ENCODE peak calls at places on chromosomes 2 and 18, in four cellular contexts. Y is mucosa of descending colon, E is PC-9, J is HFF-Myc. C is an unnamed sample.

GRCh38 chr2:21183306-21183705 is 59.5 kb downstream of the TDRD15 start:
- DNase-seq in J (no peak), E (no peak), Y (no peak), C (no peak)

GRCh38 chr2:28408764-28409599 is 16.3 kb downstream of the FOSL2 start:
- DNase-seq in J (no peak), E (peak), Y (peak), C (no peak)

GRCh38 chr2:60496976-60497375 is 56.5 kb downstream of the BCL11A start:
- DNase-seq in Y (no peak), J (no peak), E (no peak), C (no peak)

GRCh38 chr18:49206717-49207116 is 253.7 kb downstream of the DYM start:
- DNase-seq in J (no peak), E (no peak), Y (no peak), C (no peak)

GRCh38 chr2:174902491-174903242 is 102.5 kb downstream of the CHN1 start:
- DNase-seq in J (peak), E (peak), Y (no peak), C (no peak)

GRCh38 chr2:12076810-12077209 is 330.4 kb downstream of the LPIN1 start:
- DNase-seq in Y (no peak), J (no peak), E (no peak), C (no peak)

GRCh38 chr2:221304916-221305315 is 267.2 kb downstream of the EPHA4 start:
- DNase-seq in J (no peak), E (no peak), Y (no peak), C (no peak)

GRCh38 chr2:234075947-234076346 is 25.4 kb downstream of the SPP2 start:
- DNase-seq in J (no peak), E (no peak), Y (no peak), C (no peak)

GRCh38 chr2:150191349-150191748 is 296.1 kb downstream of the RND3 start:
- DNase-seq in Y (no peak), J (peak), E (no peak), C (no peak)

GRCh38 chr2:47230418-47230817 is 75.3 kb upstream of the STPG4 start:
- DNase-seq in E (peak), J (no peak), Y (no peak), C (no peak)

GRCh38 chr18:57846258-57846657 is 43.1 kb upstream of the ATP8B1 start:
- DNase-seq in J (no peak), Y (no peak), E (peak), C (no peak)

GRCh38 chr2:238434846-238435751 is 8.4 kb downstream of the ASB1 start:
- DNase-seq in J (no peak), Y (no peak), E (no peak), C (no peak)

GRCh38 chr2:62774555-62775366 is 69.2 kb downstream of the EHBP1 start:
- DNase-seq in Y (no peak), E (peak), J (peak), C (peak)

GRCh38 chr2:68438455-68439303 is 28.4 kb downstream of the FBXO48 start:
- DNase-seq in E (no peak), Y (no peak), J (no peak), C (peak)

GRCh38 chr2:166270376-166270775 is 105.4 kb downstream of the SCN9A start:
- DNase-seq in E (no peak), J (no peak), Y (no peak), C (no peak)

GRCh38 chr2:8821276-8822217 is 15.9 kb downstream of the KIDINS220 start:
- DNase-seq in J (no peak), E (no peak), Y (no peak), C (no peak)

GRCh38 chr2:181686566-181687185 is 6.4 kb upstream of the NEUROD1 start:
- DNase-seq in J (no peak), Y (no peak), E (no peak), C (no peak)

GRCh38 chr2:44543773-44544725 is 182.3 kb downstream of the CAMKMT start:
- DNase-seq in E (peak), Y (no peak), J (no peak), C (no peak)

GRCh38 chr2:189086710-189087109 is 92.9 kb downstream of the COL5A2 start:
- DNase-seq in Y (no peak), E (no peak), J (peak), C (no peak)

GRCh38 chr18:21093133-21093532 is 18.5 kb downstream of the ROCK1 start:
- DNase-seq in Y (no peak), J (no peak), E (no peak), C (no peak)

GRCh38 chr2:160419776-160420521 is 73.7 kb downstream of the RBMS1 start:
- DNase-seq in E (no peak), J (no peak), Y (no peak), C (no peak)

GRCh38 chr2:32168513-32168912 is 2.8 kb downstream of the SLC30A6 start:
- DNase-seq in E (no peak), Y (no peak), J (no peak), C (peak)

GRCh38 chr2:111669928-111670695 is 213.9 kb downstream of the ANAPC1 start:
- DNase-seq in E (no peak), J (no peak), Y (no peak), C (no peak)

GRCh38 chr2:26172866-26173595 is at the start of gene GAREM2:
- DNase-seq in E (no peak), Y (no peak), J (no peak), C (no peak)

GRCh38 chr2:230330206-230330605 is 3.2 kb downstream of the SP140L start:
- DNase-seq in J (no peak), Y (no peak), E (no peak), C (no peak)

GRCh38 chr2:161136194-161136593 is 24.0 kb upstream of the TANK start:
- DNase-seq in Y (no peak), E (no peak), J (no peak), C (no peak)

GRCh38 chr18:57856128-57856527 is 53.0 kb upstream of the ATP8B1 start:
- DNase-seq in J (no peak), Y (no peak), E (no peak), C (no peak)

GRCh38 chr2:171793691-171794678 is 100.1 kb downstream of the SLC25A12 start:
- DNase-seq in E (no peak), Y (no peak), J (no peak), C (peak)

GRCh38 chr18:8744038-8744437 is 38.7 kb downstream of the MTCL1 start:
- DNase-seq in Y (no peak), E (no peak), J (no peak), C (no peak)

DNA sequence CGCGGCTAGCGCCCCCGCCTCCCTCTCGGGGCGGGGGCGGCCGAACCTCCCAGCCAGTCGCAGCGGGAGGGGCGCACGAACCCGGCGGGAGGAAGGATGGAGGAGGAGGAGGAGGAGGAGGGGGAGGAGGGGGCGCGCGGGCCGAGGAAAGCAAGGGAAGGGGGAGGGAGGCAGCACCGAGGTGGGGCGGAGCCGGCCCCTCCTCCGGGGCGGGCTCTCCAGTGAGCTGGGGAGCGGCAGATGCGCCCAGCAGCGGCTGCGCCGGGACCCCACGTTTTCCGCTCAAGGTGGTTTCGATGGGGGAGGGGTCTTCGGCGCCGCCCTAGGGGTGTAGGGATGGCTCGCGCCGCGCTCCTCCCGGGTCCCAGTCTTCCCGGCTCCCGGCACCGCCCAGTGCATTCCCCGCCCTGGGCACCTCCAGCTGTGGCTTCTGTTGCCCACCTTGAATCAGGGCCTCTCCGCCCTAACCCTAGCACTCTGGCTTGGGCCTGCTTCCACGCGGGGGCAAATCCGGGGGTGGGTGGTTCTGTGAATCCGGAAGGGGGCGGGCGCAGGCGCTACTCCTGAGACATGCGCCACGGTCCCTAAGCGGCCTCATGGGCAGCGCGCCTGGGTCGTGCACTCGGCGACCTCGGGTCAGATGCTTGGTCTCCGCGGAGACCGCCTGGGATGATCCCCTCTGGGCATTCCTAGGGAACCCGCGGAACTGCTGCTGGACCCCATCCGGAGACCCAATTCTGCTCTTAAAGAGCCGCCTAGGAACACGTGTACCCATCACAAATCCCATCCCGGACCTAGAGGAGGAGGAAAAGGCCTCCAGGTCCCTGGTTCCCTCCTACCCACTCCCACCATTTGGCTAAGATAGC is at the start of gene FBXO41:
- DNase-seq in J (no peak), E (peak), Y (peak), C (peak)
- TF ChIP-seq CTCF in J (no peak), E (no peak), Y (no peak), C (no peak)

DNA sequence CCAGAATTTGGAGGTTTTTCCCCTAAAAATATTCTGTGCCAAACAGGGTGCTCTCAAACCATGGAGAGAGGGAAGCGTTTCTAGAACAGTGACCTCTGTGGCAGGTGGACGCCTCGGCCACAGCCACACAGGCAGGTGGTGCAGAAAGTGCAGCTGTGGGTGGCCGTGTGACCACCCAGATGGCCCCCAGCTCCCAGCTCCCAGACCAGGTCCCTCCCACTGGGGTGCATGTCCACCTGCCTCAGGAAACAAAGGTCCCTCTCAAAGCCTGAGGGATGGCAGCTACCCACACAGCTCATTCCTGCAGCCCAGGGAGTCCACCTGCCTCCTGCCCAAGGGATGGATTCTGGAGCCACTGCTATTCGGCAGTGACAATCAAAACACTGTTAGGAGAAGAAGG is 74.5 kb upstream of the PXDN start:
- DNase-seq in Y (no peak), J (no peak), E (no peak), C (no peak)
- TF ChIP-seq CTCF in Y (no peak), J (no peak), E (no peak), C (no peak)

DNA sequence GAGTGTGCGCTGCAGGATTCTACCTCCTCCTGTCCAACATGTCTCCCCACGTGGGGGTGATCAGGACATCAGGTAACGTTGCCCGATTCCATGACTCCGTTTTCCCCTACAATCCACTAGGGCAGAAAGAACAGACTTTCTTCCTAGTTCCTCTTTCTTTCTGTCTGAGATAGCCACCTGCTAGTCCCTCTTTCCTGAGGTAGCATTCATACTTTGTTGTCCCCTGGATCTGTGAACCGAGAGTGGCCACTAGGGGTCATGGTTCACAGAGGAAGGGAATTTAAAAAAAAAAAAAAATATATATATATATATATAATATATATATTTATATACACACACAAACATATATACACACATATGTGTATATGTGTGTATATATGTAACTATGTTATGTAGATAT is 210.0 kb upstream of the ZNF521 start:
- DNase-seq in J (no peak), E (no peak), Y (no peak), C (peak)
- TF ChIP-seq CTCF in J (peak), E (peak), Y (no peak), C (no peak)

GRCh38 chr2:10305715-10306114 is 3.0 kb downstream of the HPCAL1 start:
- DNase-seq in Y (no peak), E (peak), J (no peak), C (no peak)
- TF ChIP-seq CTCF in Y (no peak), E (peak), J (peak), C (no peak)

GRCh38 chr2:49219741-49220140 is 65.4 kb upstream of the FSHR start:
- DNase-seq in J (no peak), Y (no peak), E (no peak), C (no peak)

GRCh38 chr2:49226360-49226759 is 72.0 kb upstream of the FSHR start:
- DNase-seq in E (no peak), Y (no peak), J (no peak), C (no peak)

GRCh38 chr2:49225126-49225525 is 70.8 kb upstream of the FSHR start:
- DNase-seq in Y (no peak), E (no peak), J (no peak), C (no peak)

GRCh38 chr2:49224426-49225010 is 70.2 kb upstream of the FSHR start:
- DNase-seq in Y (no peak), J (no peak), E (no peak), C (no peak)

DNA sequence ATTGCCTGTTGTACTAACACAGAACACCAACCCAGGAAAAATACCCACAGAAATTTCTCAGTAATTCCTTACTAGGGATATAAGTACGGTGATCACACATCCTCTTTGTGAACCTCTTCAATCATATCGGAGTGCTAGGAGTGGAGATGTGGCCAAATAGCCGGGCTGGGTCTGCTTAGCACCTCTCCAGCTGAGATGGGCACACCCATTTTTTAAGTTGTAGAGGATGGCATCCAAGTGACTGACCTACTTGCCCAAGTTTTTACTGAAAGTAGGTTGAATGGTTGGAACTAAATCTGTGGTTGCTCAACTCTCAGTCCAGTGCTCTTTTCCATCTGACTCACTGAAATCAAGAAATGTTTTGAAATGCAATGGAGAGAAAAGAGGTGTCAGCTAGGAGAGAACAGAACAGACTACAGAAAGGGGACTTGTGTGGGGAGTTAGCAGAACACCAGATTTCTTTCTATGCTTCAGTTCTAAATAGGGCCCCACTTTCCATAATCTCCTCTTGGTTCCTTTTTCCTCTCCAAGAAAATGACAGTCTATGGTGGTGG is 68.7 kb upstream of the FSHR start:
- DNase-seq in E (no peak), Y (no peak), J (no peak), C (no peak)
- TF ChIP-seq CTCF in E (no peak), Y (no peak), J (no peak), C (no peak)

GRCh38 chr2:135916232-135916631 is 40.0 kb upstream of the MCM6 start:
- DNase-seq in Y (no peak), E (no peak), J (no peak), C (peak)
- TF ChIP-seq CTCF in Y (no peak), E (peak), J (peak), C (peak)

GRCh38 chr18:2547477-2548087 is 23.7 kb downstream of the METTL4 start:
- DNase-seq in J (peak), E (no peak), Y (no peak), C (peak)
- TF ChIP-seq CTCF in J (no peak), E (peak), Y (no peak), C (peak)

GRCh38 chr2:113217455-113218282 is 43.9 kb downstream of the PSD4 start:
- DNase-seq in Y (no peak), J (no peak), E (no peak), C (no peak)
- TF ChIP-seq CTCF in Y (no peak), J (no peak), E (no peak), C (no peak)